ENCODE peak calls at places on chromosomes 11 and 22, in five cellular contexts. W is tibial nerve, K is coronary artery, B is neural progenitor cell, P is retinal pigment epithelial cell. E is an unnamed sample.

GRCh38 chr11:12897390-12897789 is 111.7 kb upstream of the RASSF10 start:
- DNase-seq in W (no peak), K (no peak), B (no peak), P (no peak), E (no peak)

GRCh38 chr11:1832181-1832988 is 2.4 kb upstream of the SYT8 start:
- DNase-seq in W (no peak), K (no peak), B (peak), P (no peak), E (no peak)

GRCh38 chr11:44823006-44823405 is 96.2 kb downstream of the TSPAN18 start:
- DNase-seq in W (no peak), K (no peak), B (peak), P (no peak), E (no peak)

GRCh38 chr22:46622081-46622521 is 1.9 kb downstream of the GRAMD4 start:
- DNase-seq in W (no peak), K (peak), B (no peak), P (no peak), E (peak)

GRCh38 chr11:118437046-118437735 is 899 bp downstream of the KMT2A start:
- DNase-seq in W (no peak), K (peak), B (peak), P (no peak), E (peak)

GRCh38 chr11:31769241-31769640 is 41.9 kb downstream of the PAX6 start:
- DNase-seq in W (no peak), K (no peak), B (no peak), P (no peak), E (no peak)

GRCh38 chr11:61254403-61255025 is 13.5 kb downstream of the PGA5 start:
- DNase-seq in W (no peak), K (no peak), B (peak), P (peak), E (peak)

GRCh38 chr11:73976451-73977151 is 6.0 kb downstream of the UCP2 start:
- DNase-seq in W (no peak), K (no peak), B (no peak), P (no peak), E (no peak)

GRCh38 chr22:32620992-32621391 is 146.4 kb downstream of the FBXO7 start:
- DNase-seq in W (no peak), K (no peak), B (no peak), P (no peak), E (no peak)

GRCh38 chr11:129204439-129204838 is 12.3 kb upstream of the ARHGAP32 start:
- DNase-seq in W (no peak), K (no peak), B (no peak), P (no peak), E (no peak)

GRCh38 chr11:45145421-45146071 is 893 bp upstream of the PRDM11 start:
- DNase-seq in W (no peak), K (peak), B (peak), P (no peak), E (no peak)

GRCh38 chr11:17014321-17014773 is at the start of gene PLEKHA7:
- DNase-seq in W (no peak), K (no peak), B (peak), P (no peak), E (no peak)

GRCh38 chr22:46607483-46608114 is 12.6 kb upstream of the GRAMD4 start:
- DNase-seq in W (no peak), K (no peak), B (no peak), P (no peak), E (peak)

GRCh38 chr11:114025329-114025907 is 34.1 kb upstream of the ZBTB16 start:
- DNase-seq in W (no peak), K (no peak), B (no peak), P (no peak), E (peak)

GRCh38 chr11:114031599-114032320 is 27.8 kb upstream of the ZBTB16 start:
- DNase-seq in W (no peak), K (no peak), B (no peak), P (no peak), E (no peak)

GRCh38 chr11:114027941-114028340 is 31.6 kb upstream of the ZBTB16 start:
- DNase-seq in W (no peak), K (no peak), B (no peak), P (no peak), E (no peak)

GRCh38 chr11:114027396-114027795 is 32.1 kb upstream of the ZBTB16 start:
- DNase-seq in W (no peak), K (no peak), B (no peak), P (no peak), E (no peak)

GRCh38 chr11:114026355-114026754 is 33.2 kb upstream of the ZBTB16 start:
- DNase-seq in W (no peak), K (no peak), B (peak), P (no peak), E (no peak)
- TF ChIP-seq CTCF in W (no peak), K (no peak), B (peak), P (peak), E (peak)

GRCh38 chr22:50206599-50206998 is 5.8 kb downstream of the SELENOO start:
- DNase-seq in W (no peak), K (no peak), B (peak), P (no peak), E (peak)
- TF ChIP-seq CTCF in W (peak), K (no peak), B (peak), P (peak), E (peak)

GRCh38 chr11:60193687-60194433 is 11.0 kb upstream of the MS4A6A start:
- DNase-seq in W (peak), K (no peak), B (peak), P (no peak), E (peak)
- TF ChIP-seq CTCF in W (peak), K (peak), B (peak), P (peak), E (peak)

GRCh38 chr11:131884461-131885073 is 514.2 kb downstream of the NTM start:
- DNase-seq in W (no peak), K (no peak), B (no peak), P (no peak), E (no peak)

GRCh38 chr11:131880976-131881375 is 510.6 kb downstream of the NTM start:
- DNase-seq in W (no peak), K (no peak), B (no peak), P (no peak), E (no peak)

GRCh38 chr11:131886201-131886600 is 515.8 kb downstream of the NTM start:
- DNase-seq in W (no peak), K (no peak), B (no peak), P (no peak), E (peak)

GRCh38 chr11:131885371-131885770 is 515.0 kb downstream of the NTM start:
- DNase-seq in W (no peak), K (no peak), B (no peak), P (no peak), E (no peak)

DNA sequence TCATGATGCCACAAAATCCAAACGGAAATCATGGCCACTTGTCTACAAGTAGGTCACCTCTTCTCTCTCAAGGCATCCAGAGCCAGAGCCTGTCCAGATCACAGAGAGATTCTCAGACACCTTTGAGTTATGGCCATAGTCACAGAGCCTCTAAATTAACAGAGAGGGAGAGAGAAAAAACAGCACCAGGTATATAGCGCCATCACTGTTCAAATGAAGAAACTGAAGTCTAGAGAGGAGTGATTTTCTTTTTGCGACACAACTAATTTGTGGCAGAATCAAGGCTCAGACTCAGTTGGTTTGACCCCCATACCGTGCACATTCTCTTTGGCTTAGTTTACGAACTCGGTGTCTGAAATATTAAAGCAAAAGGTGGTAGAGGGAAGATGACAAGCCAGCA is 512.9 kb downstream of the NTM start:
- DNase-seq in W (no peak), K (no peak), B (no peak), P (no peak), E (no peak)
- TF ChIP-seq CTCF in W (no peak), K (no peak), B (peak), P (no peak), E (no peak)

GRCh38 chr11:394034-394857 is at the start of gene PKP3:
- DNase-seq in W (no peak), K (no peak), B (peak), P (no peak), E (peak)

GRCh38 chr11:396948-397548 is 3.0 kb downstream of the PKP3 start:
- DNase-seq in W (no peak), K (no peak), B (no peak), P (no peak), E (no peak)

GRCh38 chr11:394858-395655 is 1.0 kb downstream of the PKP3 start:
- DNase-seq in W (no peak), K (no peak), B (no peak), P (no peak), E (peak)

GRCh38 chr11:395866-396265 is 1.9 kb downstream of the PKP3 start:
- DNase-seq in W (no peak), K (no peak), B (no peak), P (no peak), E (peak)

GRCh38 chr11:396511-396947 is 2.5 kb downstream of the PKP3 start:
- DNase-seq in W (no peak), K (no peak), B (no peak), P (no peak), E (peak)
- TF ChIP-seq CTCF in W (peak), K (no peak), B (peak), P (peak), E (peak)

GRCh38 chr22:36324414-36324813 is 63.4 kb downstream of the MYH9 start:
- DNase-seq in W (no peak), K (no peak), B (no peak), P (no peak), E (no peak)

GRCh38 chr22:36323182-36323854 is 64.4 kb downstream of the MYH9 start:
- DNase-seq in W (peak), K (peak), B (no peak), P (no peak), E (no peak)

GRCh38 chr22:36321797-36322601 is 65.8 kb downstream of the MYH9 start:
- DNase-seq in W (no peak), K (no peak), B (no peak), P (no peak), E (no peak)

GRCh38 chr22:36323855-36324331 is 63.9 kb downstream of the MYH9 start:
- DNase-seq in W (no peak), K (peak), B (no peak), P (no peak), E (no peak)

GRCh38 chr22:36322602-36322915 is 65.2 kb downstream of the MYH9 start:
- DNase-seq in W (no peak), K (no peak), B (no peak), P (no peak), E (no peak)
- TF ChIP-seq CTCF in W (no peak), K (no peak), B (no peak), P (no peak), E (no peak)

DNA sequence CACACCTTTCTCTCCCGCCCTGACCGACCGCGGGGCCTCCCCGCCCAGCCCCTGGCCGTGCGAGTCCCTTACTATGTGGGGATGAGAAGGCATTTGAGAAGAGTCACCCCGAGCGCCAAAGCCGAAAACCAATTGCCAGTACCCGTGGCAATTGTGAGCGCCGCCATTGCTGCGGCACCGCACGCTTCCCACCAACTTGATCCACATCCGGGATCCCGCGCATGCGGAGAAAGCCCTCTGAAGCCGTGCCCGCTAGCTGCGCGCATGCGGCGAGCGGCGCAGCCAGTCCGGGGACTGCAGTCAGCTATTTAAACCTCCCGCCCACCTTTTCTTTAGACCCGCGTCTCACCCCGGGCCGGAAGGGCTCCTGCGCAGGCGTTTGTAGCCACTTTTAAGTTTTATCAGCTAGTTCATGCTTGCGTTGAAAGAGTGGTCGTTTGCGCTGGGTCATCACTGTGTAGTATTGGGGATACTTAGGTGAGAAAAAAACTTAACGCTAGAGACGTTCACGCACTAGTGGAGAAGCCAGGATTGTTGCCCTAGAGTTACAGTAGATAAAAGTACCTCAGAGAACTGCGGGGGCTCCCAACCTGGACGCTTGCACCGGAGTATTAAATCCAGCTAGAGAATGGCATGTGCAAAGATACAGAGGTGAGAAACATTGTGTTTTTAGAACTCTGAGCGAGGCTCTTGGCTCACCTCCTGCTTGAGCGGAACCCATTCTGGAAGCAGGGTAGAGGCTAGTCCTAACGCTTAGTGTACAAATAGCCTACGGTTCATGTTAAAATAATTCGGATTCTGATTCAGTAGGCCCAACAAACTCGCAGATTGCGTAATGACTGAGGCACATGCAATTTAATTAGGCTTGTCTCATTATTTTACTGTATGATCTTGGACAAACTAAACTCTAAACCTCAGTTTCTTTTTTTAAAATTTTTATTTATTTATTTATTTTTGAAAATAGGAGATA is at the start of gene ALG8:
- DNase-seq in W (peak), K (peak), B (peak), P (peak), E (peak)
- TF ChIP-seq CTCF in W (no peak), K (no peak), B (no peak), P (no peak), E (no peak)

GRCh38 chr11:821513-822371 is 3.0 kb downstream of the PNPLA2 start:
- DNase-seq in W (no peak), K (no peak), B (no peak), P (no peak), E (no peak)

GRCh38 chr11:819943-820649 is 1.4 kb downstream of the PNPLA2 start:
- DNase-seq in W (peak), K (peak), B (peak), P (no peak), E (peak)

GRCh38 chr11:818396-819128 is at the start of gene PNPLA2:
- DNase-seq in W (no peak), K (no peak), B (no peak), P (no peak), E (peak)

GRCh38 chr11:820655-821512 is 2.2 kb downstream of the PNPLA2 start:
- DNase-seq in W (no peak), K (peak), B (no peak), P (no peak), E (peak)

DNA sequence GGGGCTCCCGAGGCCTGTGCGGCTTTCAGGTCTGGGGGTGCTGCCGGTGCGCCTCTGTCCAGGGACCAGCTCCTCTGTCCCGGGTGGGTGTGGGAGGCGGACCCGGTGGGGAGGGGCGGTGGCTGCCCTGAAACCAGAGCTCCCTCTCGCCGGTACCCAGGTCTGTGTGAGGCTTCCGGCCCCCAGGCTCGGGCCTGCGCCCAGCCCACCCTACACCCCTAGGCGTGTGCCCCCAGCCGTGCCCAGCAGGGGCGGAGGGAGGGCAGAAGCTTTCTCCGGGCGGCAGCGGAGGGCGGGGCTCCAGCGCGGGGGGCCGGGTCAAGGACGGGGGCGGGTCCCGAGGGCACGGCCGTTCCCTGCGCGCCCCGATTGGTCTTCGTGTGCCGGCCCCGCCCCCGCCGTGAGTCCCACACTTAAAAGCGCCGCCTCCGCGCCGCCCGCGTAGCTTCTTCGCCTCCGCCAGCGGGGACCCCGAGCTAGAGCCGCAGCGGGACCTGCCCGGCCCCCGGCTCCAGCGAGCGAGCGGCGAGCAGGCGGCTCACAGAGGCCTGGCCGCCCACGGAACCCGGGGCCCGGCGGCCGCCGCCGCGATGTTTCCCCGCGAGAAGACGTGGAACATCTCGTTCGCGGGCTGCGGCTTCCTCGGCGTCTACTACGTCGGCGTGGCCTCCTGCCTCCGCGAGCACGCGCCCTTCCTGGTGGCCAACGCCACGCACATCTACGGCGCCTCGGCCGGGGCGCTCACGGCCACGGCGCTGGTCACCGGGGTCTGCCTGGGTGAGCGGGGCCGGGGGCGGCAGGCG is 616 bp downstream of the PNPLA2 start:
- DNase-seq in W (peak), K (peak), B (peak), P (no peak), E (peak)
- TF ChIP-seq CTCF in W (peak), K (no peak), B (no peak), P (peak), E (no peak)

GRCh38 chr22:43136255-43136654 is 6.9 kb downstream of the MCAT start:
- DNase-seq in W (no peak), K (no peak), B (peak), P (no peak), E (peak)
- TF ChIP-seq CTCF in W (peak), K (peak), B (peak), P (peak), E (peak)

DNA sequence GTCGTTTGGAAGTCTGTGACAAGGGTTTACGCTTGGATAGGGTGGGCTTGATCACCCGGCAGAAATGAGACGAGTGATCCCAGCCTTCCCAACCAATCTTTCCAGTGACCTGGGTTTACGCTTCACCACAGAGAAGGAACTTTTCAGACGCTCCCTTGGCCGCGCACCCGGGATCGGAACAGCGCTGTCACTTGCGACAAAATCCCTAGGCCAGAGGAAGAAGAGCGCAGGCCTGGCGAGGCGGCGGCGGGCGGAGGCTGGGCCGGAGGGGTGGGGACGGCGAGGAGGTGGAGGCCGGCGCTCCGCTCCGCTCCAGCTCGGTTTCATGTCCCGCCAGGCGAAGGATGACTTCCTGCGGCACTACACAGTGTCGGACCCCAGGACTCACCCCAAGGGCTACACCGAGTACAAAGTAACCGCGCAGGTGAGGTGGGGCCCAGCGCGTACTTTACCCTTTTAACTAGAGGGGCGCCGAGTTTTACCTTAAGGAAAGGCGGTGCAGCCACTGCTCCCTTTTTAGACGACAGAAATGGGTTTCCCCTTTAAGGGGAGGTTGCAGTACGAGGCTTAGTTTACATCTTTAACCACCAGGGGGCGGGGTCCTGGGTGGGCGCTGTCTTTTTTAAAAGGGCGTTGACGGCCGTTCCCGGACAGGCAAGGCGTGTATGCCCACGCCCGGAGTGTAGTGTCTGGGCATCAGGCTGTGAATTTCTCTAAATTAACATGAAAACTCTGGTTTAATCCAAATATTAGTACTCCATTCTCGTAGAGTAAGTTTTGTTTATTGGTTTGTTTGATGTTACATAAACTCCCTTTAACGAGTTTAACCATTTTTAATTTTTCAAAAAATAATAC is at the start of gene SNX15:
- DNase-seq in W (peak), K (peak), B (peak), P (peak), E (peak)
- TF ChIP-seq CTCF in W (peak), K (peak), B (peak), P (peak), E (peak)

E was measured in epithelial cell of esophagus.